ENCODE peak calls at places on chromosomes 2 and 18, in eight cellular contexts. I is K562; T is neural progenitor cell; Y is upper lobe of right lung; M is CD4-positive, alpha-beta T cell; Q is fibroblast of lung; V is pancreas; K is mesendoderm. P is an unnamed sample.
A peak's percentile ranks its signal among the peaks of the same experiment; 100 is the strongest.

GRCh38 chr2:166573393-166573792 is 79.3 kb upstream of the SCN7A start:
- DNase-seq in I (no peak), T (peak; percentile 80), Y (no peak), M (no peak), Q (peak; percentile 34), V (no peak), K (peak; percentile 91), P (no peak)

GRCh38 chr2:197909377-197909776 is 105.0 kb downstream of the PLCL1 start:
- DNase-seq in I (no peak), T (no peak), Y (no peak), M (no peak), Q (peak; percentile 74), V (peak; percentile 2), K (peak; percentile 37), P (no peak)

GRCh38 chr2:141317986-141318385 is 812.8 kb downstream of the LRP1B start:
- DNase-seq in I (no peak), T (no peak), Y (no peak), M (no peak), Q (peak; percentile 22), V (no peak), K (no peak), P (no peak)

GRCh38 chr2:182642328-182642727 is 73.7 kb upstream of the DNAJC10 start:
- DNase-seq in I (no peak), T (peak; percentile 38), Y (peak; percentile 80), M (no peak), Q (peak; percentile 61), V (no peak), K (peak; percentile 84), P (peak; percentile 2)

GRCh38 chr2:18703555-18703954 is 114.2 kb upstream of the NT5C1B start:
- DNase-seq in I (no peak), T (no peak), Y (no peak), M (no peak), Q (no peak), V (no peak), K (no peak), P (no peak)

GRCh38 chr2:170576296-170576695 is 138.8 kb upstream of the SP5 start:
- DNase-seq in I (no peak), T (no peak), Y (no peak), M (no peak), Q (no peak), V (no peak), K (no peak), P (no peak)

GRCh38 chr2:109516445-109517117 is 97.2 kb downstream of the SEPTIN10 start:
- DNase-seq in I (peak; percentile 74), T (peak; percentile 86), Y (peak; percentile 73), M (no peak), Q (peak; percentile 21), V (no peak), K (peak; percentile 83), P (no peak)

GRCh38 chr2:65436169-65436824 is 3.9 kb upstream of the SPRED2 start:
- DNase-seq in I (peak; percentile 85), T (peak; percentile 79), Y (peak; percentile 96), M (no peak), Q (peak; percentile 97), V (peak; percentile 87), K (peak; percentile 87), P (peak; percentile 77)

GRCh38 chr2:10125842-10126596 is 3.5 kb downstream of the RRM2 start:
- DNase-seq in I (peak; percentile 3), T (no peak), Y (no peak), M (no peak), Q (no peak), V (no peak), K (no peak), P (no peak)

GRCh38 chr2:10297950-10298349 is 4.8 kb upstream of the HPCAL1 start:
- DNase-seq in I (no peak), T (no peak), Y (no peak), M (no peak), Q (peak; percentile 90), V (no peak), K (peak; percentile 72), P (no peak)

GRCh38 chr2:9847140-9847539 is 3.9 kb downstream of the TAF1B start:
- DNase-seq in I (no peak), T (no peak), Y (no peak), M (no peak), Q (no peak), V (no peak), K (no peak), P (no peak)

GRCh38 chr2:196902828-196903227 is 23.7 kb downstream of the PGAP1 start:
- DNase-seq in I (no peak), T (no peak), Y (no peak), M (no peak), Q (peak; percentile 22), V (no peak), K (no peak), P (no peak)

GRCh38 chr2:172930871-172931255 is 144.8 kb upstream of the MAP3K20 start:
- DNase-seq in I (no peak), T (peak; percentile 41), Y (no peak), M (no peak), Q (no peak), V (no peak), K (no peak), P (no peak)

GRCh38 chr2:172928754-172929153 is 146.9 kb upstream of the MAP3K20 start:
- DNase-seq in I (no peak), T (no peak), Y (no peak), M (no peak), Q (peak; percentile 87), V (no peak), K (no peak), P (no peak)

GRCh38 chr2:172927381-172928357 is 148.0 kb upstream of the MAP3K20 start:
- DNase-seq in I (no peak), T (no peak), Y (no peak), M (no peak), Q (peak; percentile 92), V (peak; percentile 56), K (no peak), P (no peak)

GRCh38 chr2:172931256-172931894 is 144.3 kb upstream of the MAP3K20 start:
- DNase-seq in I (peak; percentile 20), T (peak; percentile 54), Y (no peak), M (no peak), Q (peak; percentile 64), V (no peak), K (peak; percentile 78), P (no peak)

DNA sequence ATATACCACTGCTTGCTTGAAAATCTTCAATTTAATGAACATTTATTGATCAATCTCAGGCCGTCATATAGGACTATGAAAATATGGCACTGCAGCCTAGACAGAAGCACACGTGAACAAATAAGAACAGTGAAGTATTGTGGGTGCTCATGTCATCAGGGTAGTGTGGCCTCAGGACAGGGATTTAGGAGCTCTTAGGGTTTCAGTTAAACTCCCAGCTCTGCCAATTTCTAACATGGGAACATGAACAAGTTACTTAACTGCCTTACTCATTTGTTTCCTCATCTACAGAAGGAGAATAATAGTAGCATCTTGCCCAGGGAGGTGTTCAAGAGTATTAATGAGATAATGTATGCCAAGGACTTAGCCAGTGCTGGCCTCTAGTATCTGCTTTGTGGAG is 146.0 kb upstream of the MAP3K20 start:
- DNase-seq in I (no peak), T (no peak), Y (no peak), M (no peak), Q (no peak), V (no peak), K (no peak), P (no peak)
- H3K27ac ChIP-seq in I (no peak overlapping the region), T (no peak overlapping the region), Y (no peak overlapping the region), M (no peak overlapping the region), Q (no peak overlapping the region), V (no peak overlapping the region), K (no peak overlapping the region), P (peak overlapping the region; percentile 30)

DNA sequence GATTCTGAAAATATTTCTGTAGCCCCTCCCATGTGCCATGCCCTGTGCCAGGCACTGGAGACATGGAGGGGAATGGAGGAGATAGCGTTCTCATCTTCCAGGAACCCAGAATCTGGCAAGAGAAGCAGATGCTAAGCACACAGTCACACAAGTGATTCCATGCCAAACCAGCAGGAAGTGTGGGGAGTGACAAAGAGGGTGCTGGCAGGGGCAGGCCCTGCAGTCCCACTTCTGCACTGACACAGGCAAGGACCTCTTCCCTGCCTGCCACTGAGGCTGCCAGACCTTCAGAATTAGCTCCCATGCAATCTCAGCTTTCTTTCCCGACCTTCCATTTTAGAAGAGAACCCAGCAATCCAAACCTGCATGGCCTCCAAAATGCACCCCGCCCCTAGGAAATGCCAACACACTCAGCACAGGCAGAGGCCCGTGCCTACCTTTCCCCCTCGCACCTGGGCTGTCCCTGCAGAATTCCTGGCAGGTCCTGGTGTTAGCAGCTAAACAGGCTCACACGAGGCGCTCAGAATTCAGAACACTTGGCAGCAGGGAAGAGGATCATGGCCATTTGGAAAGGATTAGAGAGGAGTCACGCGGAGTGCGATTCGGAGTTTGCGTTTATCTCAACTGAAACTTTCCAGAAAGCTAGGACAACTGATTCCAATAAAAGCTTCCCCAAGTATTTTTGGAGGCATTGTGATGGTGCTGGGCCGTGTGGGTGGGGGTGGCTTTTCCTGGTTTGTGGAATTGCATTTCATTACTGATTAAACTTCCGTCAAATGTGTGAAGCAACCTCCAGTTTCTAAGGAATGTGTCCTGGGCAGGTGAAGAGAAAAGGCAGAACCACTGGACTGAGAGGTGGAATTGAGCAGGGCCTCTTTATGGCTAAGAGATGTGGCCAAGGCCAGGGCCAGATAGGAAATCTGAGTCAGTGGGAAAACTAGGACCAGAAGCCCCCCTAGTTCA is 155.4 kb downstream of the MSH2 start:
- DNase-seq in I (no peak), T (peak; percentile 48), Y (no peak), M (no peak), Q (no peak), V (no peak), K (peak; percentile 28), P (no peak)
- H3K27ac ChIP-seq in I (no peak overlapping the region), T (no peak overlapping the region), Y (no peak overlapping the region), M (no peak overlapping the region), Q (no peak overlapping the region), V (no peak overlapping the region), K (no peak overlapping the region), P (no peak overlapping the region)

GRCh38 chr2:120565095-120565460 is 170.6 kb upstream of the GLI2 start:
- DNase-seq in I (no peak), T (no peak), Y (no peak), M (no peak), Q (no peak), V (no peak), K (no peak), P (no peak)

GRCh38 chr2:120567128-120567527 is 168.5 kb upstream of the GLI2 start:
- DNase-seq in I (no peak), T (no peak), Y (no peak), M (no peak), Q (no peak), V (peak; percentile 50), K (no peak), P (no peak)

GRCh38 chr2:120564213-120565094 is 171.2 kb upstream of the GLI2 start:
- DNase-seq in I (peak; percentile 24), T (peak; percentile 73), Y (no peak), M (no peak), Q (no peak), V (no peak), K (peak; percentile 19), P (no peak)

GRCh38 chr2:120566331-120567035 is 169.2 kb upstream of the GLI2 start:
- DNase-seq in I (no peak), T (no peak), Y (no peak), M (no peak), Q (peak; percentile 89), V (peak; percentile 74), K (no peak), P (no peak)

GRCh38 chr2:120565929-120566328 is 169.7 kb upstream of the GLI2 start:
- DNase-seq in I (no peak), T (no peak), Y (no peak), M (no peak), Q (no peak), V (no peak), K (no peak), P (no peak)
- H3K27ac ChIP-seq in I (no peak overlapping the region), T (no peak overlapping the region), Y (no peak overlapping the region), M (no peak overlapping the region), Q (peak overlapping the region; percentile 63), V (no peak overlapping the region), K (no peak overlapping the region), P (no peak overlapping the region)

GRCh38 chr18:26901020-26901419 is 35.5 kb upstream of the AQP4 start:
- DNase-seq in I (no peak), T (no peak), Y (no peak), M (no peak), Q (no peak), V (no peak), K (no peak), P (no peak)

GRCh38 chr18:26902296-26902695 is 36.8 kb upstream of the AQP4 start:
- DNase-seq in I (no peak), T (no peak), Y (no peak), M (no peak), Q (no peak), V (no peak), K (no peak), P (peak; percentile 30)
- H3K27ac ChIP-seq in I (no peak overlapping the region), T (no peak overlapping the region), Y (no peak overlapping the region), M (no peak overlapping the region), Q (no peak overlapping the region), V (no peak overlapping the region), K (no peak overlapping the region), P (peak overlapping the region; percentile 58)

P was measured in caudate nucleus.